ENCODE peak calls at places on chromosome 2, in five cellular contexts. L is stimulated activated CD4-positive, alpha-beta T cell treated with anti-CD3 and anti-CD28 coated beads, Interleukin-12 subunit alpha, Interleukin-12 subunit beta, amount 100 ng/mL, for 48 hours; H is HTR-8/SVneo; P is NCI-H748 treated with DMSO at 0.1 percent for 48 hours; U is NCI-H69. V is an unnamed sample.

GRCh38 chr2:196205891-196206408 is 34.6 kb upstream of the STK17B start:
- DNase-seq in L (no peak), H (no peak), P (no peak), U (no peak), V (no peak)

GRCh38 chr2:166417669-166418068 is 41.9 kb upstream of the SCN9A start:
- DNase-seq in L (no peak), H (no peak), P (peak), U (peak), V (peak)

GRCh38 chr2:32977228-32977758 is 30.5 kb downstream of the LTBP1 start:
- DNase-seq in L (no peak), H (no peak), P (no peak), U (peak), V (no peak)

GRCh38 chr2:107730898-107731297 is 95.8 kb upstream of the RGPD4 start:
- DNase-seq in L (no peak), H (no peak), P (no peak), U (no peak), V (no peak)

GRCh38 chr2:55887351-55887750 is 36.2 kb downstream of the EFEMP1 start:
- DNase-seq in L (no peak), H (no peak), P (no peak), U (no peak), V (no peak)

GRCh38 chr2:184564092-184564491 is 34.2 kb upstream of the ZNF804A start:
- DNase-seq in L (no peak), H (no peak), P (no peak), U (no peak), V (no peak)

GRCh38 chr2:241857041-241857541 is 1.6 kb downstream of the PDCD1 start:
- DNase-seq in L (no peak), H (no peak), P (no peak), U (no peak), V (no peak)

GRCh38 chr2:36356199-36356989 is 816 bp downstream of the CRIM1 start:
- DNase-seq in L (no peak), H (no peak), P (no peak), U (peak), V (no peak)